ENCODE peak calls at places on chromosomes 1 and 21, in nine cellular contexts. Z is Peyer's patch, X is heart right ventricle, L is dorsolateral prefrontal cortex, W is right lobe of liver, U is psoas muscle, D is ascending aorta, J is body of pancreas, T is cardiac muscle cell. S is an unnamed sample. For H3K27me3, the result is how much of the 10 kb centered on the place peaks cover.

GRCh38 chr1:204073837-204074273 is 940 bp downstream of the SOX13 start:
- DNase-seq in Z (peak), X (no peak), L (no peak), W (no peak), U (no peak), D (no peak), J (peak), T (peak), S (no peak)

GRCh38 chr1:117365350-117366280 is 1.6 kb upstream of the MAN1A2 start:
- DNase-seq in Z (no peak), X (no peak), L (no peak), W (no peak), U (no peak), D (no peak), J (peak), T (no peak), S (no peak)

GRCh38 chr1:42940851-42941639 is 17.6 kb downstream of the SLC2A1 start:
- DNase-seq in Z (no peak), X (no peak), L (no peak), W (peak), U (no peak), D (no peak), J (no peak), T (no peak), S (peak)

GRCh38 chr1:207282049-207282448 is 39.4 kb upstream of the CD55 start:
- DNase-seq in Z (no peak), X (no peak), L (no peak), W (no peak), U (no peak), D (no peak), J (no peak), T (no peak), S (no peak)

GRCh38 chr1:38746966-38747600 is 112.5 kb downstream of the RRAGC start:
- DNase-seq in Z (no peak), X (no peak), L (no peak), W (no peak), U (no peak), D (no peak), J (no peak), T (no peak), S (no peak)

GRCh38 chr21:41247561-41247968 is 69.0 kb upstream of the FAM3B start:
- DNase-seq in Z (peak), X (peak), L (no peak), W (no peak), U (no peak), D (peak), J (peak), T (no peak), S (no peak)

GRCh38 chr1:66436378-66437135 is 97.4 kb upstream of the SGIP1 start:
- DNase-seq in Z (peak), X (no peak), L (no peak), W (no peak), U (no peak), D (no peak), J (no peak), T (no peak), S (peak)

GRCh38 chr1:224273651-224274050 is 56.3 kb downstream of the NVL start:
- DNase-seq in Z (peak), X (no peak), L (no peak), W (no peak), U (no peak), D (no peak), J (no peak), T (no peak), S (no peak)

GRCh38 chr21:45948576-45949141 is 32.9 kb upstream of the COL6A1 start:
- DNase-seq in Z (no peak), X (no peak), L (no peak), W (no peak), U (no peak), D (no peak), J (peak), T (no peak), S (no peak)

GRCh38 chr21:28272272-28272992 is 720.2 kb downstream of the LTN1 start:
- DNase-seq in Z (no peak), X (no peak), L (no peak), W (no peak), U (no peak), D (no peak), J (no peak), T (no peak), S (no peak)

GRCh38 chr1:208475951-208476824 is 232.0 kb upstream of the PLXNA2 start:
- DNase-seq in Z (no peak), X (peak), L (no peak), W (no peak), U (no peak), D (no peak), J (no peak), T (peak), S (no peak)

DNA sequence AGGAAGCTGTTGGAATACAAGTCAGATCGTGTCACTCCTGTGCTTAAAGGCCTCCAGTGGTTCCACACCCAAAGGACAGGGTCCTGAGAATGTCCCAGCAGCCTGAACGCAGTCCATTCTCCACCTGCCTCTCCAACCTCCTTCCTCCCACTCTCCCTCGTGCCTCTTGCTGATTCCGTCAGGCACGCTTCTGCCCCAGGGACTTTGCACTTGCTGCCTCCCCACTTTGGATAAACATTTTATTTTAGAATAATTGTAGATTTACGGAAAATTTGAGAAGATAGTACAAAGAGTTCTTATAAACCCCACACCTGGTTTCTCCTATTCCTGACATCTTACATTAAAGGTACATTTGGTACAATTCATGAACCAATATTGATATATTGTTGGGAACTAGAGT is 28.4 kb upstream of the LDLRAP1 start:
- DNase-seq in Z (peak), X (no peak), L (no peak), W (no peak), U (no peak), D (no peak), J (no peak), T (no peak), S (no peak)
- H3K27ac ChIP-seq in Z (no peak), X (no peak), L (no peak), W (no peak), U (no peak), D (no peak), J (no peak), T (no peak), S (no peak)

GRCh38 chr1:152109231-152109997 is 5.8 kb downstream of the TCHH start:
- DNase-seq in Z (no peak), X (no peak), L (no peak), W (no peak), U (no peak), D (no peak), J (no peak), T (no peak), S (no peak)
- H3K27me3 ChIP-seq in Z (under half), X (half or more), L (half or more), W (under half), U (under half), D (under half), J (under half), T (half or more), S (under half)

DNA sequence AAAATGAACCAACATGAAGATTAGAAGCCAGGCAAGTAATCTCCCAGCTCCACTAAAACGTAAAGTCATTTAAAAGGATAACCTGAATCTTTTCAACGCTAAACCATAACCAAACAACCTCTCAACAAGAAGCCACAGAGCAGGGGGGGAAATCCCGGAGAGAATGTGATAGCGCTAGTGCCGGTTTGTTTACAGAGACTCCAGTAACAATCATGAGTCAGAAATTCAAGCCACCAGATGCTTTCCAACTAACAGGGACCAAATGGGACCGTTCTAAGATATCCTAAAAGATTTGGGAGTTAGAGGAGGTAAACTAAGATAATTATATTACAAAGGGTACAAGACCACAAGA is 847 bp downstream of the DCAF8 start:
- DNase-seq in Z (peak), X (peak), L (no peak), W (no peak), U (no peak), D (no peak), J (peak), T (peak), S (no peak)
- H3K27ac ChIP-seq in Z (peak), X (peak), L (peak), W (peak), U (peak), D (peak), J (peak), T (peak), S (peak)

GRCh38 chr1:37631039-37631428 is 3.7 kb downstream of the RSPO1 start:
- DNase-seq in Z (no peak), X (no peak), L (no peak), W (no peak), U (no peak), D (no peak), J (no peak), T (no peak), S (no peak)
- H3K27me3 ChIP-seq in Z (under half), X (half or more), L (half or more), W (under half), U (under half), D (under half), J (under half), T (half or more), S (under half)